ENCODE peak calls at places on chromosomes 7 and 10, in six cellular contexts. G is ascending aorta; Q is CD8-positive, alpha-beta T cell; A is left ventricle myocardium inferior; S is fibroblast of the aortic adventitia; B is dorsolateral prefrontal cortex. N is an unnamed sample.

GRCh38 chr10:78263521-78263988 is 229.9 kb downstream of the RPS24 start:
- DNase-seq in G (no peak), Q (no peak), A (no peak), S (peak), B (peak), N (no peak)

GRCh38 chr10:90997670-90998069 is 76.8 kb upstream of the ANKRD1 start:
- DNase-seq in G (no peak), Q (no peak), A (no peak), S (no peak), B (no peak), N (no peak)

GRCh38 chr7:82760831-82761230 is 317.3 kb upstream of the CACNA2D1 start:
- DNase-seq in G (no peak), Q (no peak), A (no peak), S (no peak), B (no peak), N (no peak)

GRCh38 chr7:55018361-55019328 is at the start of gene EGFR:
- DNase-seq in G (peak), Q (no peak), A (peak), S (peak), B (no peak), N (peak)

GRCh38 chr10:100508691-100509150 is 10.9 kb downstream of the SEC31B start:
- DNase-seq in G (no peak), Q (no peak), A (no peak), S (peak), B (no peak), N (no peak)

GRCh38 chr7:25580156-25580555 is 351.9 kb upstream of the NPVF start:
- DNase-seq in G (no peak), Q (no peak), A (no peak), S (no peak), B (no peak), N (no peak)

GRCh38 chr10:119896937-119897336 is 4.4 kb downstream of the SEC23IP start:
- DNase-seq in G (no peak), Q (no peak), A (peak), S (peak), B (no peak), N (peak)

GRCh38 chr10:94012834-94013830 is 19.4 kb downstream of the PLCE1 start:
- DNase-seq in G (no peak), Q (no peak), A (no peak), S (peak), B (no peak), N (no peak)

GRCh38 chr10:112919721-112920120 is 30.3 kb upstream of the TCF7L2 start:
- DNase-seq in G (no peak), Q (no peak), A (no peak), S (peak), B (no peak), N (no peak)

GRCh38 chr10:104614245-104614831 is 26.8 kb upstream of the SORCS3 start:
- DNase-seq in G (no peak), Q (no peak), A (no peak), S (peak), B (no peak), N (no peak)

GRCh38 chr7:100087055-100087750 is 1.6 kb upstream of the COPS6 start:
- DNase-seq in G (no peak), Q (no peak), A (no peak), S (peak), B (no peak), N (no peak)

GRCh38 chr7:130896898-130897514 is 163.0 kb upstream of the KLF14 start:
- DNase-seq in G (peak), Q (peak), A (peak), S (peak), B (peak), N (peak)

GRCh38 chr10:120897343-120897742 is 46.2 kb downstream of the WDR11 start:
- DNase-seq in G (no peak), Q (no peak), A (no peak), S (peak), B (no peak), N (no peak)

GRCh38 chr10:97179731-97180366 is 5.9 kb downstream of the SLIT1 start:
- DNase-seq in G (no peak), Q (no peak), A (no peak), S (no peak), B (no peak), N (no peak)

GRCh38 chr7:24979470-24979862 is 512 bp downstream of the OSBPL3 start:
- DNase-seq in G (peak), Q (peak), A (peak), S (no peak), B (peak), N (peak)

GRCh38 chr7:106717997-106718871 is 57.3 kb upstream of the CCDC71L start:
- DNase-seq in G (no peak), Q (no peak), A (no peak), S (peak), B (no peak), N (no peak)

GRCh38 chr10:114967071-114967470 is 29.1 kb downstream of the TRUB1 start:
- DNase-seq in G (no peak), Q (no peak), A (no peak), S (peak), B (no peak), N (no peak)

GRCh38 chr10:98006266-98006665 is 24.2 kb downstream of the CRTAC1 start:
- DNase-seq in G (no peak), Q (no peak), A (no peak), S (no peak), B (no peak), N (no peak)

GRCh38 chr7:18541189-18541870 is 45.8 kb downstream of the HDAC9 start:
- DNase-seq in G (peak), Q (no peak), A (peak), S (peak), B (no peak), N (peak)

GRCh38 chr10:101716891-101717659 is 22.1 kb upstream of the FBXW4 start:
- DNase-seq in G (no peak), Q (no peak), A (no peak), S (no peak), B (no peak), N (no peak)

GRCh38 chr10:131453772-131454634 is 142.5 kb upstream of the TCERG1L start:
- DNase-seq in G (no peak), Q (peak), A (peak), S (no peak), B (peak), N (no peak)

GRCh38 chr7:21251166-21251806 is 176.6 kb upstream of the SP4 start:
- DNase-seq in G (no peak), Q (no peak), A (no peak), S (no peak), B (no peak), N (peak)

GRCh38 chr10:18290651-18291313 is 150.6 kb downstream of the CACNB2 start:
- DNase-seq in G (no peak), Q (no peak), A (no peak), S (no peak), B (no peak), N (no peak)

GRCh38 chr10:127218658-127219057 is 22.3 kb upstream of the INSYN2A start:
- DNase-seq in G (no peak), Q (no peak), A (no peak), S (no peak), B (no peak), N (no peak)

GRCh38 chr7:152597514-152597913 is 78.4 kb downstream of the XRCC2 start:
- DNase-seq in G (no peak), Q (no peak), A (no peak), S (no peak), B (no peak), N (no peak)

GRCh38 chr7:23746629-23747028 is 36.6 kb downstream of the STK31 start:
- DNase-seq in G (no peak), Q (no peak), A (no peak), S (no peak), B (no peak), N (no peak)

GRCh38 chr7:106126170-106126938 is 14.2 kb upstream of the SYPL1 start:
- DNase-seq in G (no peak), Q (no peak), A (no peak), S (peak), B (no peak), N (no peak)

GRCh38 chr10:129631011-129631410 is 164.0 kb downstream of the MGMT start:
- DNase-seq in G (no peak), Q (no peak), A (no peak), S (no peak), B (no peak), N (no peak)

GRCh38 chr10:87578799-87579401 is 74.2 kb downstream of the MINPP1 start:
- DNase-seq in G (no peak), Q (no peak), A (no peak), S (peak), B (no peak), N (no peak)

GRCh38 chr7:151857866-151858440 is 19.0 kb downstream of the PRKAG2 start:
- DNase-seq in G (no peak), Q (no peak), A (no peak), S (no peak), B (no peak), N (no peak)

GRCh38 chr7:86963599-86964230 is 95.7 kb downstream of the ELAPOR2 start:
- DNase-seq in G (no peak), Q (no peak), A (no peak), S (peak), B (no peak), N (no peak)

DNA sequence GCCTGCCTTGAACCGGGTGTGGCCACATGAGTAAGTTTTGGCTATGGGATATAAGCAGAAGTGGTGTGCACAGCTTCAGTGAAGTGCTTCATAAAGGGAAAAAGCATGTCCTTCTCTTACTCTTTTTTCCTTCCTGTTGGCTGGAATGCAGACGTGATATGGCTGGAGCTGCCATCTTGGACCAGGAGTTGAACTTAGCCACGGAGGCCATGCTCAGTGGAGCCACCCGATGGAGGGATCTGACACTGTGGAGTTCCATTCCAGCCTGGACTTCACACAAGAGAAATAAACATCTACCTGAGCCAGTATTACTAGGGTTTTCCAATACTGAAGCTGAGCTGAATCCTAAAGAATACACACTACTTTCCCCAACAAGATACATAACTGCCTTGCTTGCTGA is 52.3 kb downstream of the CCDC3 start:
- DNase-seq in G (no peak), Q (no peak), A (no peak), S (no peak), B (no peak), N (no peak)
- TF ChIP-seq CTCF in G (no peak), Q (no peak), A (no peak), S (no peak), B (no peak), N (no peak)

DNA sequence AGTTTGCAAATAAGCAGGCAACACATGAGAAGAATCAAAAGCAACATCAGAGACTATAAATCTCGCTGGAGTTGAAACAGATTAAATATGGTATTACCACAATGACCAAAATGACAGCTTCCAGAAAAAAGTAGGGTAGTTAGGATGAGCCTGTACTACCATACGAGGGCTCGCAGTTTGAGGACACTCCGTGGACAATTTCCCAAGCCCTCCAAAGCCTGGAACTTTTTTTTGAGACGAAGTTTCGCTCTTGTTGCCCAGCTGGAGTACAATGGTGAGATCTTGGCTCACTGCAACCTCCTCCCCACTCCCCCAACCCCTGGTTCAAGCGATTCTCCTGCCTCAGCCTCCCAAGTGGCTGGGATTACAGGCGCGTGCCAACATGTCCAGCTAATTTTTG is 1.0 kb downstream of the LRRC17 start:
- DNase-seq in G (no peak), Q (no peak), A (no peak), S (peak), B (no peak), N (no peak)
- H3K4me3 ChIP-seq in G (peak), Q (no peak), A (peak), S (peak), B (no peak), N (no peak)

DNA sequence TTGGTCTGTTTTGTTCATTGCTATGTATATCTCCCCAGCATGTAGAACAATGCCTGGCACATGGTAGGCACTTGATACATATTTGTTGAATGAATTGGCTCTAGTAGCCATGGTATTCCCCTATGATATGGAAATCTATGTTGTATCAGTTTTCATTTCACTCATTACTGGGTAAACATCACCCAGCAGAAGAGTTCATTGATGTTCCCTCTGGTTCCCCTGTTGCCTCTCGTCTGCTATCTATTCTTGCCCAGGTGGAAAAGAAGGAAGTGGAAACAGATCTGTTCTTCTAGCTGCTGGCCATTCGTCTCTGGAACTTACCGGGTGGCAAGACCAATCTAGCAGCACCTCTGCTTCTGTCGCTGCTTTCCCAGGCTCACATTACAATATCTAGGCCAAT is 71.5 kb downstream of the LRRC4 start:
- DNase-seq in G (no peak), Q (no peak), A (no peak), S (no peak), B (no peak), N (no peak)
- TF ChIP-seq CTCF in G (no peak), Q (no peak), A (no peak), S (no peak), B (no peak), N (no peak)

GRCh38 chr10:109698888-109699685 is 224.2 kb downstream of the XPNPEP1 start:
- DNase-seq in G (no peak), Q (no peak), A (no peak), S (no peak), B (no peak), N (no peak)
- H3K4me3 ChIP-seq in G (no peak), Q (no peak), A (no peak), S (no peak), B (no peak), N (no peak)

DNA sequence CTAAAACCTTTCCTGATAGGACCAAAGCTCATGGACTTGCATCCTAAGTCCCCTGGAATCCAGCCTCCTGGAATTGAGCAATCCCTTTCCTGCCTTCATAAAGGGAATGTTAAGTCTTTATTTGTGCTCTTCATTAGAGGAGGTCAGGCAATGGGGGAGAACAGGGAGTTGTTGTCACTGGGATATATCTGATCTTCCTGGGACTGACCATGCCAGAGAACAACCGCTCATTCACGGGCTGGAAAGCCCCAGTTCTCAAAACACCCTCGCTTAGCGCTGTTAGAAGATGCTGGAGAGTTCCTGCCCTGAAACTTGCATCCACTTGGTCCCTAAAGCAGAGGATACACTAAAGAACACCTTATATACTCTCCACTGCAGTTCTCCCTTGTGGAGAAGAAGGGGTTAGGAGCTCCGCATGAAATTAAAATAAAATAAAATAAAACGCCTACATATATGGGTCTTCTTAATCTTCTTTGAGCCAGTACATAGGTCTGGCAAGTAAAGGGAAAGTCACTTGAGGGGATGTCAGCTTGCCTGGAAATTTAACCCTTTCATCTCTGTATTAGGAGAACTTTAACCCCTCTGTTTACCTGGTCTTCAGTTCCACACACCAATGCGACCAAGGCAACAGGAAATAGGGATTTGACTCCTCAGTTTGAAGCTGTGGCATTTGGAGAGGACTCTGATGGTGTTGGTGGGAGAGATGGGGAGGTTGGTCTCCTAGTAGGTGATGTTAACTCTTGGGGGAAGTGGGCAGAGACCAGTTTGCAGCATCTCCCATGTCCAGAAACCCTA is 1.2 kb downstream of the SORCS1 start:
- DNase-seq in G (no peak), Q (no peak), A (no peak), S (no peak), B (no peak), N (no peak)
- TF ChIP-seq CTCF in G (no peak), Q (no peak), A (no peak), S (no peak), B (no peak), N (no peak)

DNA sequence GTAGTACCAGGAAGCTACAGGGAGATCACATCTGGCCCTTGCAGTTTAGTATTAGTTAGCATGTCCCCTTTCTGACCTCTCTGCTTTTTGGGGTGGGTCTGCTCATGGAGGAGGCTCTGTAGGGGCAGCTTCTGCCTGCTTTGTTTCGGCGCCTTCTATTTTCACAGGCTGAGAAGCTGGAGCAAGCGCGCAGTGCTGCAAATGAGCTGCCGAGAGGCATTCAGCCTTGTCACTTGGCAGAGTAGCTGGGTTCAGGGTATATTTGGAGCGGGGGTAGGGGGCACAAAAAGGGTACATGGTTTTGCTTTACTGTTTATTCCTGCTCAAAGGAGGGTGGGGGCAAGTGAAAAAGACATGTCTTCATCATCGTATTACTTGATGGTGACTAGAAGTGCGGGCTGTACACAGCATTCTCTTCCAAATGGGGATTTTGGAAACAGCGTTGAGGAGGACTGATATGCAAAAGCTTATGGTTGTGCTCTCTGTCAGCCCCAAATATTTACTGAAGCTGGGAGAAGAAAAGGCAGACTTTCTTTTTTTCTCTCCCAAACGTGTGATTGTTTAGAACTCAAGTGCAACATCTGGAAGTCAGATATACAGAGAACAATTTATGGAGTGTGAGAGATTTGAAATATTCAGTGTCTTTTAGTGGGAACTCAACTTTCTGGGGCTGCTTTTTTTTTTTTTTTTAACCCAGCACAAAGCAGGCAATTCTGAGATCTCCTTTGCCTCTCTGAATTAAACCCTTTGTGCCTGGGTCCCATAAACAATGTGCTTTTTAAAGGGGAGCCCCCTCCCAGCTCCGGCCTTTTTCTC is 146.5 kb downstream of the CELF2 start:
- DNase-seq in G (no peak), Q (no peak), A (peak), S (peak), B (no peak), N (no peak)
- H3K4me3 ChIP-seq in G (peak), Q (peak), A (peak), S (peak), B (peak), N (no peak)

GRCh38 chr10:288605-289200 is 153.4 kb downstream of the ZMYND11 start:
- DNase-seq in G (no peak), Q (no peak), A (no peak), S (no peak), B (no peak), N (no peak)

GRCh38 chr10:287029-287428 is 151.8 kb downstream of the ZMYND11 start:
- DNase-seq in G (no peak), Q (no peak), A (no peak), S (peak), B (no peak), N (no peak)

GRCh38 chr10:289581-289980 is 154.3 kb downstream of the ZMYND11 start:
- DNase-seq in G (no peak), Q (no peak), A (no peak), S (no peak), B (no peak), N (no peak)

GRCh38 chr10:290026-290725 is 154.9 kb downstream of the ZMYND11 start:
- DNase-seq in G (no peak), Q (no peak), A (no peak), S (peak), B (no peak), N (no peak)

DNA sequence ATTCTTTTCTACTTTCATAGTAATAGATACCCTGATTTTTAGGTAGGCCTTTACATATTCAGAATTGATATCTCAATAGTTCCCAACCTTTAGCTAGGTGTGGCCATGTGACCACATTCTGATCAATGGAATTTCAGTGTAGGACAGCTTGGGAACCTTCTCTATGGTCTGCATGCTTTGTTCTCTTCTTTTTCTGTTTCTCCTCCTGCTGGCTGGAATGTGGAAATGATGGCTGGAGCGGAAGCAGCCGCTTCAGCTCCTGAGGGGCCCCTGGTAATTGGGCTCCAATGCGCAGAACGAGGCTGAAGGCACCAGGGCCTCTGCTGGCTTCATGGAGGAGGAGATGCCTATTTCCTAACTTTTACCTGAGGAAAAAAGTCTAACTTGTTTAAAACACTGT is 152.6 kb downstream of the ZMYND11 start:
- DNase-seq in G (no peak), Q (no peak), A (no peak), S (no peak), B (no peak), N (no peak)
- TF ChIP-seq CTCF in G (no peak), Q (no peak), A (peak), S (peak), B (no peak), N (no peak)